ENCODE peak calls at places on chromosomes 6 and 20, in eight cellular contexts. B, U, V, O, X, Z, E and M are unnamed samples.
A peak's percentile ranks its signal among the peaks of the same experiment; 100 is the strongest.

GRCh38 chr6:5379647-5380242 is 118.4 kb downstream of the FARS2 start:
- DNase-seq in B (no peak), U (peak; percentile 36), V (no peak), O (no peak), X (no peak), Z (peak; percentile 59), E (peak; percentile 22), M (no peak)

GRCh38 chr6:170279426-170279825 is 11.5 kb downstream of the DLL1 start:
- DNase-seq in B (no peak), U (no peak), V (no peak), O (no peak), X (no peak), Z (no peak), E (no peak), M (no peak)

GRCh38 chr6:10951675-10952282 is 64.9 kb downstream of the SYCP2L start:
- DNase-seq in B (no peak), U (peak; percentile 45), V (no peak), O (no peak), X (no peak), Z (peak; percentile 78), E (peak; percentile 5), M (peak; percentile 3)

GRCh38 chr6:106979435-106979884 is 4.9 kb upstream of the CD24 start:
- DNase-seq in B (peak; percentile 77), U (peak; percentile 88), V (peak; percentile 77), O (peak; percentile 94), X (peak; percentile 48), Z (peak; percentile 86), E (peak; percentile 83), M (peak; percentile 37)

GRCh38 chr6:136213853-136214252 is 36.3 kb downstream of the MTFR2 start:
- DNase-seq in B (no peak), U (no peak), V (no peak), O (no peak), X (no peak), Z (no peak), E (no peak), M (no peak)

GRCh38 chr6:18465410-18466154 is 78.4 kb downstream of the RNF144B start:
- DNase-seq in B (no peak), U (no peak), V (no peak), O (no peak), X (no peak), Z (no peak), E (no peak), M (no peak)

GRCh38 chr6:345747-346388 is 45.7 kb upstream of the IRF4 start:
- DNase-seq in B (no peak), U (no peak), V (no peak), O (no peak), X (no peak), Z (peak; percentile 17), E (no peak), M (no peak)

GRCh38 chr20:15162061-15162740 is 824.8 kb upstream of the FLRT3 start:
- DNase-seq in B (no peak), U (no peak), V (no peak), O (no peak), X (no peak), Z (no peak), E (peak; percentile 14), M (no peak)

GRCh38 chr20:32429745-32430360 is 71.7 kb downstream of the ASXL1 start:
- DNase-seq in B (no peak), U (no peak), V (no peak), O (no peak), X (no peak), Z (no peak), E (no peak), M (no peak)

GRCh38 chr20:26324177-26324576 is 627.5 kb upstream of the ZNF337 start:
- DNase-seq in B (no peak), U (no peak), V (no peak), O (no peak), X (no peak), Z (no peak), E (no peak), M (no peak)

GRCh38 chr6:109093732-109094131 is 914 bp downstream of the SESN1 start:
- DNase-seq in B (no peak), U (no peak), V (no peak), O (no peak), X (no peak), Z (no peak), E (no peak), M (no peak)

GRCh38 chr6:121492536-121492935 is 57.1 kb downstream of the GJA1 start:
- DNase-seq in B (no peak), U (no peak), V (no peak), O (no peak), X (no peak), Z (peak; percentile 30), E (no peak), M (no peak)

GRCh38 chr20:45963059-45964011 is 8.7 kb downstream of the ZNF335 start:
- DNase-seq in B (no peak), U (no peak), V (no peak), O (no peak), X (no peak), Z (peak; percentile 60), E (peak; percentile 12), M (no peak)

GRCh38 chr20:64182146-64182865 is 18.1 kb downstream of the MYT1 start:
- DNase-seq in B (no peak), U (no peak), V (no peak), O (no peak), X (no peak), Z (no peak), E (no peak), M (no peak)

GRCh38 chr6:33164176-33164575 is 28.1 kb downstream of the COL11A2 start:
- DNase-seq in B (peak; percentile 52), U (no peak), V (no peak), O (no peak), X (no peak), Z (no peak), E (no peak), M (no peak)

GRCh38 chr6:159978291-159979135 is 9.6 kb downstream of the IGF2R start:
- DNase-seq in B (no peak), U (peak; percentile 80), V (no peak), O (no peak), X (no peak), Z (no peak), E (no peak), M (no peak)

GRCh38 chr6:119602215-119603178 is 252.9 kb upstream of the MAN1A1 start:
- DNase-seq in B (no peak), U (no peak), V (no peak), O (no peak), X (no peak), Z (peak; percentile 43), E (no peak), M (no peak)

GRCh38 chr20:20466341-20466879 is 98.5 kb downstream of the INSM1 start:
- DNase-seq in B (no peak), U (peak; percentile 52), V (no peak), O (no peak), X (no peak), Z (peak; percentile 76), E (no peak), M (no peak)

GRCh38 chr6:11172501-11173337 is 59.7 kb downstream of the NEDD9 start:
- DNase-seq in B (no peak), U (peak; percentile 65), V (peak; percentile 87), O (peak; percentile 74), X (peak; percentile 49), Z (peak; percentile 60), E (peak; percentile 17), M (peak; percentile 79)

GRCh38 chr20:58342104-58342945 is 32.8 kb downstream of the RAB22A start:
- DNase-seq in B (no peak), U (no peak), V (no peak), O (no peak), X (no peak), Z (peak; percentile 58), E (no peak), M (no peak)

GRCh38 chr6:31113861-31114539 is 600 bp upstream of the PSORS1C1 start:
- DNase-seq in B (no peak), U (peak; percentile 43), V (no peak), O (no peak), X (no peak), Z (peak; percentile 37), E (no peak), M (no peak)

GRCh38 chr20:49560186-49560585 is 7.8 kb downstream of the PTGIS start:
- DNase-seq in B (peak; percentile 46), U (no peak), V (no peak), O (no peak), X (no peak), Z (no peak), E (no peak), M (no peak)